ENCODE peak calls at places on chromosomes 3 and 15, in seven cellular contexts. C, V, P, M, A, T and O are unnamed samples.

GRCh38 chr15:66654718-66655375 is 47.2 kb upstream of the SMAD6 start:
- DNase-seq in C (no peak), V (peak), P (peak), M (peak), A (no peak), T (no peak), O (no peak)

GRCh38 chr15:57626713-57627440 is 35.2 kb downstream of the MYZAP start:
- DNase-seq in C (peak), V (no peak), P (no peak), M (peak), A (no peak), T (no peak), O (no peak)

GRCh38 chr15:83449928-83450501 is 2.9 kb downstream of the SH3GL3 start:
- DNase-seq in C (no peak), V (no peak), P (no peak), M (no peak), A (no peak), T (peak), O (no peak)

GRCh38 chr3:141454055-141454454 is 32.8 kb upstream of the RASA2 start:
- DNase-seq in C (no peak), V (no peak), P (no peak), M (no peak), A (no peak), T (no peak), O (no peak)

GRCh38 chr3:140433431-140433830 is 244.4 kb upstream of the TRIM42 start:
- DNase-seq in C (no peak), V (no peak), P (no peak), M (no peak), A (no peak), T (no peak), O (no peak)

GRCh38 chr3:100813828-100814227 is 104.5 kb downstream of the TFG start:
- DNase-seq in C (no peak), V (no peak), P (no peak), M (no peak), A (no peak), T (no peak), O (no peak)

GRCh38 chr3:31738423-31738822 is 205.7 kb downstream of the STT3B start:
- DNase-seq in C (no peak), V (no peak), P (no peak), M (no peak), A (no peak), T (no peak), O (no peak)

GRCh38 chr15:50058231-50058630 is 60.8 kb downstream of the ATP8B4 start:
- DNase-seq in C (no peak), V (no peak), P (no peak), M (no peak), A (no peak), T (no peak), O (no peak)

GRCh38 chr15:45429974-45430792 is 51.8 kb upstream of the GATM start:
- DNase-seq in C (peak), V (peak), P (peak), M (peak), A (peak), T (no peak), O (peak)

GRCh38 chr15:33107950-33108349 is 86.6 kb downstream of the FMN1 start:
- DNase-seq in C (no peak), V (no peak), P (no peak), M (no peak), A (no peak), T (no peak), O (no peak)

GRCh38 chr3:87798567-87798947 is 260.2 kb downstream of the CGGBP1 start:
- DNase-seq in C (no peak), V (no peak), P (no peak), M (no peak), A (no peak), T (no peak), O (no peak)

GRCh38 chr15:64356443-64357040 is 569 bp upstream of the CSNK1G1 start:
- DNase-seq in C (no peak), V (no peak), P (no peak), M (no peak), A (no peak), T (no peak), O (no peak)

GRCh38 chr3:72797773-72798543 is 50.3 kb downstream of the SHQ1 start:
- DNase-seq in C (peak), V (no peak), P (peak), M (peak), A (no peak), T (no peak), O (no peak)

GRCh38 chr3:2543247-2543646 is 444.6 kb downstream of the CNTN4 start:
- DNase-seq in C (no peak), V (no peak), P (no peak), M (no peak), A (no peak), T (no peak), O (no peak)

GRCh38 chr15:34241376-34242350 is 16.8 kb downstream of the EMC4 start:
- DNase-seq in C (no peak), V (no peak), P (peak), M (no peak), A (no peak), T (no peak), O (no peak)

GRCh38 chr3:189041482-189042090 is 130.2 kb upstream of the TPRG1 start:
- DNase-seq in C (no peak), V (peak), P (peak), M (peak), A (peak), T (no peak), O (no peak)

GRCh38 chr3:30426319-30426993 is 179.9 kb upstream of the TGFBR2 start:
- DNase-seq in C (peak), V (no peak), P (peak), M (peak), A (no peak), T (no peak), O (no peak)

GRCh38 chr3:50395070-50395860 is 35.9 kb upstream of the TMEM115 start:
- DNase-seq in C (no peak), V (no peak), P (no peak), M (no peak), A (no peak), T (no peak), O (no peak)

GRCh38 chr15:55897560-55898336 is 95.7 kb downstream of the NEDD4 start:
- DNase-seq in C (peak), V (no peak), P (peak), M (peak), A (peak), T (peak), O (peak)

GRCh38 chr15:61003683-61004299 is 225.3 kb downstream of the RORA start:
- DNase-seq in C (no peak), V (no peak), P (no peak), M (no peak), A (no peak), T (no peak), O (no peak)

GRCh38 chr3:180278583-180279188 is 241.9 kb upstream of the PEX5L start:
- DNase-seq in C (no peak), V (no peak), P (no peak), M (no peak), A (no peak), T (no peak), O (no peak)

GRCh38 chr3:7978104-7978457 is 523.5 kb upstream of the LMCD1 start:
- DNase-seq in C (no peak), V (no peak), P (no peak), M (no peak), A (no peak), T (no peak), O (no peak)

GRCh38 chr3:193847402-193847801 is 254.4 kb downstream of the OPA1 start:
- DNase-seq in C (no peak), V (no peak), P (no peak), M (no peak), A (no peak), T (no peak), O (no peak)

GRCh38 chr3:186093271-186093900 is 15.5 kb downstream of the ETV5 start:
- DNase-seq in C (no peak), V (no peak), P (peak), M (no peak), A (no peak), T (no peak), O (no peak)

GRCh38 chr3:149180057-149180573 is 41.5 kb downstream of the CP start:
- DNase-seq in C (peak), V (no peak), P (no peak), M (peak), A (no peak), T (peak), O (no peak)

GRCh38 chr15:92120082-92120481 is 266.6 kb downstream of the SLCO3A1 start:
- DNase-seq in C (no peak), V (no peak), P (no peak), M (no peak), A (no peak), T (no peak), O (no peak)

GRCh38 chr15:99706557-99707303 is 26.5 kb downstream of the LYSMD4 start:
- DNase-seq in C (no peak), V (peak), P (no peak), M (no peak), A (no peak), T (no peak), O (no peak)

GRCh38 chr3:150503402-150504099 is 42.7 kb downstream of the SERP1 start:
- DNase-seq in C (no peak), V (no peak), P (peak), M (no peak), A (no peak), T (no peak), O (no peak)

GRCh38 chr3:95609411-95609810 is 1205.0 kb upstream of the EPHA6 start:
- DNase-seq in C (no peak), V (no peak), P (no peak), M (no peak), A (no peak), T (no peak), O (no peak)

GRCh38 chr3:5260992-5261501 is 73.5 kb downstream of the EDEM1 start:
- DNase-seq in C (no peak), V (no peak), P (no peak), M (no peak), A (no peak), T (no peak), O (no peak)

GRCh38 chr3:38117748-38118420 is 19.0 kb downstream of the ACAA1 start:
- DNase-seq in C (peak), V (peak), P (peak), M (peak), A (peak), T (no peak), O (peak)

GRCh38 chr15:63288778-63289378 is 11.5 kb downstream of the APH1B start:
- DNase-seq in C (no peak), V (no peak), P (peak), M (no peak), A (no peak), T (peak), O (no peak)

GRCh38 chr15:79212589-79213139 is 69.9 kb upstream of the ANKRD34C start:
- DNase-seq in C (no peak), V (no peak), P (peak), M (no peak), A (no peak), T (no peak), O (no peak)